ENCODE peak calls at places on chromosomes 5 and 9, in six cellular contexts. One of them, this sample, is unnamed.

GRCh38 chr9:129262261-129262660 is 84.2 kb upstream of the IER5L start:
- DNase-seq in psoas muscle: no peak
- DNase-seq in transverse colon: no peak
- DNase-seq in foreskin keratinocyte: peak
- DNase-seq in stomach: no peak
- DNase-seq in nephron progenitor cell: no peak
- DNase-seq in this sample: no peak

GRCh38 chr5:137040641-137041340 is 458.3 kb downstream of the SPOCK1 start:
- DNase-seq in stomach: no peak
- DNase-seq in foreskin keratinocyte: no peak
- DNase-seq in transverse colon: no peak
- DNase-seq in nephron progenitor cell: no peak
- DNase-seq in psoas muscle: no peak
- DNase-seq in this sample: no peak

GRCh38 chr5:115810776-115811175 is 5.7 kb downstream of the CDO1 start:
- DNase-seq in stomach: no peak
- DNase-seq in foreskin keratinocyte: peak
- DNase-seq in psoas muscle: no peak
- DNase-seq in nephron progenitor cell: no peak
- DNase-seq in transverse colon: no peak
- DNase-seq in this sample: no peak

GRCh38 chr5:35876922-35877321 is 20.2 kb downstream of the IL7R start:
- DNase-seq in nephron progenitor cell: no peak
- DNase-seq in psoas muscle: no peak
- DNase-seq in transverse colon: no peak
- DNase-seq in stomach: no peak
- DNase-seq in foreskin keratinocyte: peak
- DNase-seq in this sample: no peak

GRCh38 chr5:15222156-15222555 is 277.8 kb upstream of the FBXL7 start:
- DNase-seq in foreskin keratinocyte: peak
- DNase-seq in transverse colon: no peak
- DNase-seq in stomach: no peak
- DNase-seq in nephron progenitor cell: no peak
- DNase-seq in psoas muscle: no peak
- DNase-seq in this sample: no peak

GRCh38 chr9:136305822-136306690 is 2.2 kb upstream of the CCDC187 start:
- DNase-seq in transverse colon: no peak
- DNase-seq in foreskin keratinocyte: no peak
- DNase-seq in nephron progenitor cell: no peak
- DNase-seq in stomach: no peak
- DNase-seq in psoas muscle: no peak
- DNase-seq in this sample: no peak

GRCh38 chr5:43017438-43017820 is 22.7 kb downstream of the ANXA2R start:
- DNase-seq in foreskin keratinocyte: no peak
- DNase-seq in nephron progenitor cell: no peak
- DNase-seq in psoas muscle: peak
- DNase-seq in transverse colon: peak
- DNase-seq in stomach: no peak
- DNase-seq in this sample: no peak

GRCh38 chr5:150429410-150429873 is 16.7 kb upstream of the CD74 start:
- DNase-seq in stomach: no peak
- DNase-seq in nephron progenitor cell: no peak
- DNase-seq in transverse colon: no peak
- DNase-seq in psoas muscle: no peak
- DNase-seq in foreskin keratinocyte: no peak
- DNase-seq in this sample: peak

GRCh38 chr9:76987594-76988200 is 31.8 kb upstream of the FOXB2 start:
- DNase-seq in transverse colon: peak
- DNase-seq in foreskin keratinocyte: peak
- DNase-seq in stomach: no peak
- DNase-seq in psoas muscle: no peak
- DNase-seq in nephron progenitor cell: peak
- DNase-seq in this sample: peak

GRCh38 chr5:132410451-132411381 is 41.2 kb downstream of the SLC22A5 start:
- DNase-seq in nephron progenitor cell: peak
- DNase-seq in psoas muscle: peak
- DNase-seq in foreskin keratinocyte: no peak
- DNase-seq in transverse colon: peak
- DNase-seq in stomach: peak
- DNase-seq in this sample: peak

GRCh38 chr5:64887910-64888309 is 119.2 kb downstream of the CWC27 start:
- DNase-seq in transverse colon: no peak
- DNase-seq in psoas muscle: no peak
- DNase-seq in nephron progenitor cell: no peak
- DNase-seq in foreskin keratinocyte: no peak
- DNase-seq in stomach: no peak
- DNase-seq in this sample: no peak

GRCh38 chr9:120916573-120916972 is 10.0 kb downstream of the TRAF1 start:
- DNase-seq in foreskin keratinocyte: no peak
- DNase-seq in transverse colon: no peak
- DNase-seq in stomach: no peak
- DNase-seq in nephron progenitor cell: no peak
- DNase-seq in psoas muscle: peak
- DNase-seq in this sample: no peak

GRCh38 chr5:155616779-155617392 is 603.3 kb downstream of the KIF4B start:
- DNase-seq in transverse colon: peak
- DNase-seq in nephron progenitor cell: peak
- DNase-seq in stomach: peak
- DNase-seq in foreskin keratinocyte: peak
- DNase-seq in psoas muscle: peak
- DNase-seq in this sample: peak

GRCh38 chr9:121299467-121300282 is 31.7 kb downstream of the GSN start:
- DNase-seq in foreskin keratinocyte: no peak
- DNase-seq in transverse colon: peak
- DNase-seq in stomach: peak
- DNase-seq in psoas muscle: peak
- DNase-seq in nephron progenitor cell: peak
- DNase-seq in this sample: peak

GRCh38 chr9:80873861-80874260 is 815.5 kb downstream of the TLE1 start:
- DNase-seq in nephron progenitor cell: no peak
- DNase-seq in psoas muscle: no peak
- DNase-seq in stomach: no peak
- DNase-seq in foreskin keratinocyte: no peak
- DNase-seq in transverse colon: no peak
- DNase-seq in this sample: no peak

GRCh38 chr5:10453564-10453963 is 11.9 kb downstream of the ROPN1L start:
- DNase-seq in nephron progenitor cell: no peak
- DNase-seq in psoas muscle: no peak
- DNase-seq in transverse colon: no peak
- DNase-seq in foreskin keratinocyte: peak
- DNase-seq in stomach: no peak
- DNase-seq in this sample: no peak

GRCh38 chr9:469672-470040 is 255.0 kb downstream of the DOCK8 start:
- DNase-seq in nephron progenitor cell: no peak
- DNase-seq in transverse colon: peak
- DNase-seq in stomach: peak
- DNase-seq in psoas muscle: peak
- DNase-seq in foreskin keratinocyte: no peak
- DNase-seq in this sample: peak

GRCh38 chr5:78930742-78931141 is 54.4 kb downstream of the ARSB start:
- DNase-seq in transverse colon: no peak
- DNase-seq in nephron progenitor cell: no peak
- DNase-seq in foreskin keratinocyte: no peak
- DNase-seq in psoas muscle: no peak
- DNase-seq in stomach: no peak
- DNase-seq in this sample: no peak

GRCh38 chr9:97629136-97629535 is 4.0 kb downstream of the TSTD2 start:
- DNase-seq in nephron progenitor cell: no peak
- DNase-seq in stomach: no peak
- DNase-seq in transverse colon: no peak
- DNase-seq in foreskin keratinocyte: no peak
- DNase-seq in psoas muscle: no peak
- DNase-seq in this sample: no peak

GRCh38 chr5:176676361-176676824 is 29.1 kb downstream of the TSPAN17 start:
- DNase-seq in psoas muscle: no peak
- DNase-seq in transverse colon: no peak
- DNase-seq in nephron progenitor cell: no peak
- DNase-seq in stomach: no peak
- DNase-seq in foreskin keratinocyte: no peak
- DNase-seq in this sample: peak

GRCh38 chr9:106925392-106925791 is 62.4 kb downstream of the ZNF462 start:
- DNase-seq in foreskin keratinocyte: no peak
- DNase-seq in stomach: no peak
- DNase-seq in psoas muscle: no peak
- DNase-seq in transverse colon: no peak
- DNase-seq in nephron progenitor cell: no peak
- DNase-seq in this sample: no peak

GRCh38 chr9:77177143-77177893 is at the start of gene VPS13A:
- DNase-seq in transverse colon: peak
- DNase-seq in nephron progenitor cell: peak
- DNase-seq in psoas muscle: peak
- DNase-seq in foreskin keratinocyte: peak
- DNase-seq in stomach: peak
- DNase-seq in this sample: peak

GRCh38 chr9:136719212-136719880 is 7.0 kb downstream of the DIPK1B start:
- DNase-seq in psoas muscle: no peak
- DNase-seq in nephron progenitor cell: no peak
- DNase-seq in transverse colon: no peak
- DNase-seq in foreskin keratinocyte: no peak
- DNase-seq in stomach: no peak
- DNase-seq in this sample: no peak

GRCh38 chr5:59654691-59655090 is 238.8 kb downstream of the PDE4D start:
- DNase-seq in stomach: no peak
- DNase-seq in transverse colon: no peak
- DNase-seq in foreskin keratinocyte: peak
- DNase-seq in nephron progenitor cell: no peak
- DNase-seq in psoas muscle: no peak
- DNase-seq in this sample: no peak

GRCh38 chr9:107935931-107936330 is 446.4 kb upstream of the KLF4 start:
- DNase-seq in transverse colon: no peak
- DNase-seq in nephron progenitor cell: no peak
- DNase-seq in foreskin keratinocyte: no peak
- DNase-seq in psoas muscle: no peak
- DNase-seq in stomach: no peak
- DNase-seq in this sample: no peak

GRCh38 chr5:132268698-132269551 is 11.4 kb downstream of the PDLIM4 start:
- DNase-seq in transverse colon: no peak
- DNase-seq in psoas muscle: peak
- DNase-seq in nephron progenitor cell: peak
- DNase-seq in stomach: no peak
- DNase-seq in foreskin keratinocyte: peak
- DNase-seq in this sample: peak

GRCh38 chr9:13665418-13666066 is 386.1 kb upstream of the MPDZ start:
- DNase-seq in psoas muscle: no peak
- DNase-seq in transverse colon: no peak
- DNase-seq in stomach: no peak
- DNase-seq in foreskin keratinocyte: no peak
- DNase-seq in nephron progenitor cell: no peak
- DNase-seq in this sample: no peak

GRCh38 chr9:27865031-27865438 is 291.8 kb upstream of the C9orf72 start:
- DNase-seq in stomach: no peak
- DNase-seq in transverse colon: no peak
- DNase-seq in nephron progenitor cell: no peak
- DNase-seq in foreskin keratinocyte: peak
- DNase-seq in psoas muscle: no peak
- DNase-seq in this sample: no peak

GRCh38 chr5:39100851-39101396 is 26.7 kb upstream of the RICTOR start:
- DNase-seq in stomach: no peak
- DNase-seq in transverse colon: no peak
- DNase-seq in foreskin keratinocyte: peak
- DNase-seq in nephron progenitor cell: no peak
- DNase-seq in psoas muscle: no peak
- DNase-seq in this sample: no peak

GRCh38 chr5:53607896-53608295 is 47.5 kb downstream of the NDUFS4 start:
- DNase-seq in nephron progenitor cell: no peak
- DNase-seq in transverse colon: no peak
- DNase-seq in foreskin keratinocyte: no peak
- DNase-seq in stomach: no peak
- DNase-seq in psoas muscle: no peak
- DNase-seq in this sample: no peak
- TF ChIP-seq CTCF in nephron progenitor cell: no peak
- TF ChIP-seq CTCF in transverse colon: no peak
- TF ChIP-seq CTCF in foreskin keratinocyte: no peak
- TF ChIP-seq CTCF in stomach: no peak
- TF ChIP-seq CTCF in psoas muscle: no peak
- TF ChIP-seq CTCF in this sample: no peak

GRCh38 chr9:133429641-133430161 is 7.5 kb downstream of the ADAMTS13 start:
- DNase-seq in psoas muscle: no peak
- DNase-seq in stomach: peak
- DNase-seq in transverse colon: peak
- DNase-seq in foreskin keratinocyte: no peak
- DNase-seq in nephron progenitor cell: peak
- DNase-seq in this sample: peak
- TF ChIP-seq CTCF in psoas muscle: no peak
- TF ChIP-seq CTCF in stomach: peak
- TF ChIP-seq CTCF in transverse colon: peak
- TF ChIP-seq CTCF in foreskin keratinocyte: peak
- TF ChIP-seq CTCF in nephron progenitor cell: peak
- TF ChIP-seq CTCF in this sample: peak

DNA sequence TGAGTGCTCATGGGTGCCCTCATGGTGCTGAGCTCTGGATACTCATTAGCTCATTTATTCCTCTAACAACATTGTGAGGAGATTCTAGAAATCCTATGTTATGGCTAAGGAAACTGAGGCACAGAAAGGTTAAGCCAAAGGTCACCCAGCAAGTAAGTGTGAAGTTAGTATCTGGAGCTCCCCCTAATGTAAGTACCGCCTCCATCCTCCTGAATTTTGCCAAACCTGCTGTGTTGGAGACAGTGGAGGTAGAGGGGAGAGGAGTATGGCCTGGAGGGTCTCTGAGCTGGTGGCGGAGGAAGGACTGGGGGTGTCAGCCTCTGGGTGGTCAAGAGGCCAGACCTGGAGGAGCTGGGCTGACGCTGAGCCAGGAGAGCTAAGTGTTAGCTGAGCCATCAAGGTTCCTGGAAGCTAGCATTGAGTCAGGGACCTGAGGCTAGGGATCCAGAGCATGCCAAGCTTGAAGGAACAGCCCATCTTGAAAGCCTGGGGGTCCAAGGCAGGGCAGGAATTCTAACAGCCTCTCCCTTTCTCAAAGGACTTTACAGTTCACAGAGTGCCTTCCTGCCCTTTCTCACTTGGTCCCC is 114.8 kb downstream of the RGS3 start:
- DNase-seq in stomach: no peak
- DNase-seq in nephron progenitor cell: no peak
- DNase-seq in foreskin keratinocyte: no peak
- DNase-seq in transverse colon: no peak
- DNase-seq in psoas muscle: no peak
- DNase-seq in this sample: no peak
- TF ChIP-seq CTCF in stomach: no peak
- TF ChIP-seq CTCF in nephron progenitor cell: no peak
- TF ChIP-seq CTCF in foreskin keratinocyte: peak
- TF ChIP-seq CTCF in transverse colon: no peak
- TF ChIP-seq CTCF in psoas muscle: no peak
- TF ChIP-seq CTCF in this sample: peak

GRCh38 chr9:23587433-23587832 is 238.6 kb downstream of the ELAVL2 start:
- DNase-seq in psoas muscle: peak
- DNase-seq in nephron progenitor cell: no peak
- DNase-seq in transverse colon: no peak
- DNase-seq in foreskin keratinocyte: no peak
- DNase-seq in stomach: peak
- DNase-seq in this sample: no peak

GRCh38 chr9:23586906-23587305 is 239.1 kb downstream of the ELAVL2 start:
- DNase-seq in transverse colon: no peak
- DNase-seq in nephron progenitor cell: no peak
- DNase-seq in psoas muscle: no peak
- DNase-seq in stomach: no peak
- DNase-seq in foreskin keratinocyte: no peak
- DNase-seq in this sample: no peak

GRCh38 chr9:23587903-23588302 is 238.1 kb downstream of the ELAVL2 start:
- DNase-seq in psoas muscle: no peak
- DNase-seq in stomach: no peak
- DNase-seq in transverse colon: no peak
- DNase-seq in foreskin keratinocyte: no peak
- DNase-seq in nephron progenitor cell: no peak
- DNase-seq in this sample: no peak

GRCh38 chr9:23590601-23591000 is 235.4 kb downstream of the ELAVL2 start:
- DNase-seq in foreskin keratinocyte: peak
- DNase-seq in stomach: no peak
- DNase-seq in psoas muscle: no peak
- DNase-seq in transverse colon: no peak
- DNase-seq in nephron progenitor cell: no peak
- DNase-seq in this sample: no peak
- TF ChIP-seq CTCF in foreskin keratinocyte: no peak
- TF ChIP-seq CTCF in stomach: no peak
- TF ChIP-seq CTCF in psoas muscle: no peak
- TF ChIP-seq CTCF in transverse colon: no peak
- TF ChIP-seq CTCF in nephron progenitor cell: no peak
- TF ChIP-seq CTCF in this sample: no peak

This sample was measured in GM10248.